ENCODE peak calls at places on chromosome X, in seven cellular contexts. T, X, F, N, M, Q and B are unnamed samples.

GRCh38 chrX:22746081-22746480 is 253.7 kb upstream of the DDX53 start:
- DNase-seq in T (no peak), X (no peak), F (no peak), N (no peak), M (no peak), Q (no peak), B (no peak)

GRCh38 chrX:68708503-68709290 is 61.2 kb downstream of the STARD8 start:
- DNase-seq in T (no peak), X (no peak), F (no peak), N (no peak), M (no peak), Q (no peak), B (no peak)

GRCh38 chrX:2330910-2331309 is 169.9 kb downstream of the DHRSX start:
- DNase-seq in T (no peak), X (no peak), F (no peak), N (no peak), M (no peak), Q (no peak), B (no peak)

GRCh38 chrX:136163694-136164093 is 16.4 kb downstream of the FHL1 start:
- DNase-seq in T (no peak), X (no peak), F (no peak), N (peak; percentile 9), M (no peak), Q (no peak), B (no peak)

GRCh38 chrX:1411331-1411730 is 19.4 kb upstream of the SLC25A6 start:
- DNase-seq in T (no peak), X (no peak), F (no peak), N (no peak), M (no peak), Q (no peak), B (no peak)

GRCh38 chrX:10833299-10834169 is 213.1 kb upstream of the MID1 start:
- DNase-seq in T (no peak), X (no peak), F (no peak), N (no peak), M (no peak), Q (no peak), B (no peak)

GRCh38 chrX:107000013-107000515 is at the start of gene MORC4:
- DNase-seq in T (peak; percentile 51), X (peak; percentile 47), F (peak; percentile 80), N (peak; percentile 45), M (peak; percentile 67), Q (peak; percentile 31), B (peak; percentile 77)

GRCh38 chrX:11591712-11592351 is 73.9 kb downstream of the ARHGAP6 start:
- DNase-seq in T (no peak), X (peak; percentile 70), F (no peak), N (no peak), M (no peak), Q (no peak), B (no peak)

GRCh38 chrX:36383491-36383890 is 464.0 kb downstream of the CFAP47 start:
- DNase-seq in T (no peak), X (no peak), F (no peak), N (no peak), M (no peak), Q (no peak), B (no peak)

GRCh38 chrX:667360-667759 is 36.8 kb downstream of the SHOX start:
- DNase-seq in T (no peak), X (no peak), F (no peak), N (no peak), M (no peak), Q (no peak), B (no peak)

GRCh38 chrX:123181515-123181914 is 2.6 kb upstream of the GRIA3 start:
- DNase-seq in T (no peak), X (peak; percentile 22), F (no peak), N (no peak), M (no peak), Q (no peak), B (no peak)

GRCh38 chrX:68570598-68570997 is 71.7 kb downstream of the YIPF6 start:
- DNase-seq in T (no peak), X (no peak), F (no peak), N (no peak), M (no peak), Q (no peak), B (no peak)

GRCh38 chrX:116009871-116010710 is 160.5 kb upstream of the AGTR2 start:
- DNase-seq in T (no peak), X (peak; percentile 67), F (no peak), N (no peak), M (no peak), Q (peak; percentile 9), B (no peak)

GRCh38 chrX:40096395-40097091 is 1.2 kb downstream of the BCOR start:
- DNase-seq in T (peak; percentile 67), X (peak; percentile 72), F (peak; percentile 48), N (peak; percentile 39), M (no peak), Q (peak; percentile 65), B (no peak)

GRCh38 chrX:18895157-18895952 is 88.6 kb downstream of the PHKA2 start:
- DNase-seq in T (no peak), X (no peak), F (no peak), N (no peak), M (no peak), Q (no peak), B (no peak)

GRCh38 chrX:4560192-4560591 is 846.7 kb upstream of the PRKX start:
- DNase-seq in T (no peak), X (no peak), F (no peak), N (no peak), M (no peak), Q (no peak), B (no peak)

GRCh38 chrX:103376118-103376978 is at the start of gene BEX3:
- DNase-seq in T (peak; percentile 32), X (peak; percentile 19), F (peak; percentile 82), N (peak; percentile 36), M (no peak), Q (peak; percentile 29), B (no peak)

GRCh38 chrX:7996414-7996813 is 69.2 kb upstream of the PNPLA4 start:
- DNase-seq in T (peak; percentile 14), X (peak; percentile 40), F (peak; percentile 13), N (no peak), M (no peak), Q (peak; percentile 40), B (no peak)

GRCh38 chrX:71669492-71669891 is 2.1 kb downstream of the LOC101059915 start:
- DNase-seq in T (no peak), X (no peak), F (no peak), N (no peak), M (no peak), Q (no peak), B (no peak)

GRCh38 chrX:21756785-21757529 is 959 bp downstream of the SMPX start:
- DNase-seq in T (no peak), X (no peak), F (no peak), N (no peak), M (no peak), Q (no peak), B (no peak)

GRCh38 chrX:45850775-45851433 is 650.2 kb upstream of the DIPK2B start:
- DNase-seq in T (peak; percentile 17), X (no peak), F (peak; percentile 58), N (peak; percentile 37), M (no peak), Q (peak; percentile 14), B (no peak)

GRCh38 chrX:104098151-104098808 is 14.0 kb upstream of the ZCCHC18 start:
- DNase-seq in T (peak; percentile 34), X (peak; percentile 79), F (peak; percentile 33), N (peak; percentile 10), M (peak; percentile 60), Q (peak; percentile 49), B (peak; percentile 46)

GRCh38 chrX:37662181-37662580 is 23.4 kb upstream of the XK start:
- DNase-seq in T (no peak), X (no peak), F (no peak), N (no peak), M (no peak), Q (no peak), B (no peak)

GRCh38 chrX:44675364-44676024 is 132.8 kb upstream of the FUNDC1 start:
- DNase-seq in T (no peak), X (no peak), F (peak; percentile 70), N (peak; percentile 0), M (no peak), Q (no peak), B (peak; percentile 48)

GRCh38 chrX:30525732-30526131 is 51.8 kb downstream of the TASL start:
- DNase-seq in T (no peak), X (no peak), F (no peak), N (no peak), M (no peak), Q (no peak), B (no peak)

GRCh38 chrX:149992918-149993317 is 54.6 kb upstream of the EOLA2 start:
- DNase-seq in T (no peak), X (no peak), F (no peak), N (no peak), M (no peak), Q (no peak), B (no peak)

GRCh38 chrX:119622356-119623232 is 16.4 kb upstream of the NKRF start:
- DNase-seq in T (no peak), X (no peak), F (no peak), N (no peak), M (no peak), Q (no peak), B (no peak)

GRCh38 chrX:153981771-153982533 is 9.4 kb downstream of the TMEM187 start:
- DNase-seq in T (peak; percentile 59), X (no peak), F (no peak), N (no peak), M (no peak), Q (peak; percentile 54), B (no peak)

GRCh38 chrX:40174594-40175415 is 77.0 kb upstream of the BCOR start:
- DNase-seq in T (peak; percentile 41), X (peak; percentile 76), F (no peak), N (peak; percentile 36), M (no peak), Q (no peak), B (no peak)